ENCODE peak calls at places on chromosomes 1 and 21, in ten cellular contexts. H is Panc1; L is thyroid gland; O is CD8-positive, alpha-beta T cell; K is uterus; Z is suprapubic skin; G is fibroblast of lung; J is thoracic aorta; V is transverse colon; N is IMR-90. D is an unnamed sample.

GRCh38 chr21:45827881-45828579 is 153.5 kb upstream of the COL6A1 start:
- DNase-seq in G (no peak), H (no peak), L (no peak), J (no peak), K (no peak), Z (no peak), O (no peak), V (no peak), N (no peak), D (no peak)

GRCh38 chr1:44208216-44208615 is 5.1 kb upstream of the DMAP1 start:
- DNase-seq in G (no peak), N (no peak), O (no peak), K (no peak), H (no peak), J (no peak), L (peak; percentile 17), Z (no peak), V (no peak), D (no peak)

GRCh38 chr1:211738709-211739301 is 63.4 kb upstream of the NEK2 start:
- DNase-seq in G (no peak), N (peak; percentile 7), Z (no peak), H (no peak), O (no peak), J (no peak), V (no peak), L (peak; percentile 53), K (no peak), D (no peak)

GRCh38 chr1:21503706-21504377 is 5.4 kb upstream of the ALPL start:
- DNase-seq in O (no peak), K (no peak), J (no peak), Z (peak; percentile 53), H (no peak), N (no peak), L (no peak), G (no peak), V (no peak), D (no peak)

GRCh38 chr1:102733491-102734236 is 374.7 kb downstream of the COL11A1 start:
- DNase-seq in N (no peak), J (no peak), Z (no peak), L (no peak), O (no peak), K (no peak), G (no peak), V (no peak), H (no peak), D (no peak)

GRCh38 chr1:59146651-59147358 is 150.1 kb upstream of the FGGY start:
- DNase-seq in G (peak; percentile 47), Z (peak; percentile 81), N (peak; percentile 28), V (peak; percentile 56), J (no peak), O (peak; percentile 16), K (peak; percentile 43), L (peak; percentile 40), H (no peak), D (peak; percentile 34)

GRCh38 chr1:168811213-168811612 is 82.2 kb upstream of the DPT start:
- DNase-seq in G (no peak), K (no peak), J (no peak), V (no peak), Z (no peak), L (no peak), O (no peak), H (no peak), N (no peak), D (no peak)

GRCh38 chr1:202852163-202852904 is 36.6 kb downstream of the RABIF start:
- DNase-seq in J (no peak), H (peak; percentile 39), V (peak; percentile 35), K (no peak), Z (no peak), G (peak; percentile 51), O (no peak), L (no peak), N (peak; percentile 69), D (no peak)

GRCh38 chr1:58857673-58858343 is 74.0 kb upstream of the JUN start:
- DNase-seq in J (no peak), G (no peak), N (no peak), V (no peak), O (no peak), K (no peak), L (no peak), Z (no peak), H (no peak), D (no peak)

GRCh38 chr1:174218983-174219382 is 59.7 kb downstream of the RABGAP1L start:
- DNase-seq in Z (no peak), G (no peak), L (no peak), H (no peak), N (no peak), V (no peak), K (no peak), J (no peak), O (no peak), D (no peak)

GRCh38 chr1:41497056-41497440 is 12.6 kb upstream of the EDN2 start:
- DNase-seq in V (no peak), N (no peak), K (peak; percentile 55), G (no peak), L (peak; percentile 61), J (no peak), O (no peak), H (no peak), Z (no peak), D (no peak)
- H3K4me1 ChIP-seq in V (peaks cover 49% of the 10 kb centered on the region), N (peaks cover 22% of the 10 kb centered on the region), K (peaks cover 21% of the 10 kb centered on the region), G (peaks cover 13% of the 10 kb centered on the region), L (peaks cover 19% of the 10 kb centered on the region), J (peaks cover 44% of the 10 kb centered on the region), O (no peaks in the 10 kb centered on the region), H (peaks cover 9% of the 10 kb centered on the region), Z (peaks cover 67% of the 10 kb centered on the region), D (peaks cover 5% of the 10 kb centered on the region)

GRCh38 chr1:12620142-12620865 is 2.3 kb upstream of the DHRS3 start:
- DNase-seq in L (no peak), V (no peak), G (no peak), H (no peak), N (no peak), Z (no peak), O (no peak), J (no peak), K (no peak), D (no peak)

GRCh38 chr1:12617511-12617900 is 504 bp downstream of the DHRS3 start:
- DNase-seq in G (no peak), O (no peak), Z (no peak), L (peak; percentile 51), H (no peak), K (no peak), V (peak; percentile 46), J (no peak), N (no peak), D (peak; percentile 49)

GRCh38 chr1:12617901-12618660 is at the start of gene DHRS3:
- DNase-seq in J (no peak), G (peak; percentile 77), K (peak; percentile 68), V (peak; percentile 85), L (peak; percentile 88), H (no peak), Z (no peak), O (peak; percentile 63), N (peak; percentile 75), D (peak; percentile 43)

GRCh38 chr1:12619396-12620141 is 1.6 kb upstream of the DHRS3 start:
- DNase-seq in J (no peak), Z (peak; percentile 92), K (peak; percentile 90), H (peak; percentile 69), O (peak; percentile 67), G (peak; percentile 90), N (peak; percentile 87), V (peak; percentile 91), L (peak; percentile 92), D (peak; percentile 59)

GRCh38 chr1:12618661-12619395 is 818 bp upstream of the DHRS3 start:
- DNase-seq in N (peak; percentile 83), Z (no peak), L (peak; percentile 51), J (no peak), V (peak; percentile 86), K (peak; percentile 78), O (peak; percentile 49), G (peak; percentile 71), H (no peak), D (peak; percentile 49)
- H3K4me1 ChIP-seq in N (peaks cover 21% of the 10 kb centered on the region), Z (peaks cover 73% of the 10 kb centered on the region), L (peaks cover 62% of the 10 kb centered on the region), J (peaks cover 24% of the 10 kb centered on the region), V (peaks cover 51% of the 10 kb centered on the region), K (peaks cover 12% of the 10 kb centered on the region), O (peaks cover 42% of the 10 kb centered on the region), G (peaks cover 17% of the 10 kb centered on the region), H (peaks cover 58% of the 10 kb centered on the region), D (peaks cover 38% of the 10 kb centered on the region)

DNA sequence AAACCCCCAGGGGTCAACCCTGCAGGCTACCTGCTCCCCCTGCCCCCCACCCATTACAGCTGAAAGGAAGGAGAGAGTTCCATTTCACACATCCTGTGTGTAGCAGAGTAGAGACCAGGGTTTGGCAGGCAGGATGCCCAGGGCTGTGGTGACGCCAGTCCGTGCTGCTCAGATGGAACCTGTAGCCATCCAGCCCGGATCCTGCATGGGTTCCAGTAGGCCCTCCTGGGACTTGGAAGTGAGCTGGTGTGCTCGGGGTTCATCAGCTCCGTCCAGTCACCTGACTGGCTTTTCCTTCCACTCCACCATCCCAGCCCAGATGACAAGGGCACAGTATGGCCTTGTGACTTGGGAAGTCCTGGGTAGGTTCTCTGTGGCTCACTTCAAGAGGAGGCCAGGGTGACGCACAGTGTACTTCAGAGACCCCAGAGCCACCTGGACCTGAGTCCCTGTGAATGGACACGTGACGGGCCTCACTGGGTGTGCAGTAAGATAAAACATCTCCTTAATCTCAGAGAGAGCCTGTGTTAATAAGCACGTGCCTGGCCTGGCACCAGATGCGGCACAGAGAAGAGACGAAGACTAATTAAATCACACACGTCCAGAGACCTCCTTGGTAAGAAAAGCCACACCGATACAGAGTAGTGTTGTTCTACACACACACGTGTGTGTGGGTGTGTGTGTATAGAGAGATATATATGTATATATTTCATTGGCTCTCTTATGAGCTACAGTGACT is 16.0 kb downstream of the ITPKB start:
- DNase-seq in J (no peak), K (peak; percentile 30), N (no peak), Z (no peak), H (no peak), G (no peak), O (no peak), L (no peak), V (no peak), D (no peak)
- H3K4me1 ChIP-seq in J (peaks cover 4% of the 10 kb centered on the region), K (peaks cover 25% of the 10 kb centered on the region), N (peaks cover 9% of the 10 kb centered on the region), Z (peaks cover 41% of the 10 kb centered on the region), H (peaks cover 7% of the 10 kb centered on the region), G (no peaks in the 10 kb centered on the region), O (peaks cover 96% of the 10 kb centered on the region), L (peaks cover 13% of the 10 kb centered on the region), V (peaks cover 25% of the 10 kb centered on the region), D (peaks cover 76% of the 10 kb centered on the region)

GRCh38 chr21:15751561-15751960 is 21.8 kb downstream of the USP25 start:
- DNase-seq in V (no peak), G (no peak), Z (no peak), N (no peak), L (no peak), K (no peak), H (no peak), O (no peak), J (no peak), D (no peak)

GRCh38 chr21:15751037-15751436 is 21.3 kb downstream of the USP25 start:
- DNase-seq in G (no peak), H (no peak), N (no peak), Z (no peak), J (no peak), L (no peak), V (no peak), O (no peak), K (no peak), D (no peak)

GRCh38 chr21:15754640-15755039 is 24.9 kb downstream of the USP25 start:
- DNase-seq in N (peak; percentile 66), L (no peak), O (no peak), V (no peak), K (no peak), G (peak; percentile 53), Z (no peak), J (no peak), H (no peak), D (no peak)

GRCh38 chr21:15755125-15755524 is 25.3 kb downstream of the USP25 start:
- DNase-seq in L (no peak), N (no peak), J (no peak), G (no peak), Z (no peak), H (no peak), V (no peak), O (no peak), K (no peak), D (no peak)

GRCh38 chr21:15752763-15753407 is 23.1 kb downstream of the USP25 start:
- DNase-seq in H (no peak), K (no peak), G (no peak), O (no peak), L (no peak), N (no peak), J (no peak), V (no peak), Z (no peak), D (no peak)
- H3K4me1 ChIP-seq in H (peaks cover 3% of the 10 kb centered on the region), K (no peaks in the 10 kb centered on the region), G (no peaks in the 10 kb centered on the region), O (peaks cover 66% of the 10 kb centered on the region), L (peaks cover 26% of the 10 kb centered on the region), N (peaks cover 7% of the 10 kb centered on the region), J (peaks cover 30% of the 10 kb centered on the region), V (peaks cover 56% of the 10 kb centered on the region), Z (peaks cover 32% of the 10 kb centered on the region), D (peaks cover 11% of the 10 kb centered on the region)

D was measured in effector memory CD4-positive, alpha-beta T cell.